ENCODE peak calls at places on chromosomes 6 and 20, in four cellular contexts. W is upper lobe of left lung, L is K562, N is suprapubic skin. Q is an unnamed sample.

GRCh38 chr6:63316113-63316512 is 3.7 kb downstream of the LGSN start:
- DNase-seq in W (no peak), L (no peak), N (no peak), Q (no peak)

GRCh38 chr6:1485678-1486077 is 96.3 kb downstream of the FOXF2 start:
- DNase-seq in W (no peak), L (no peak), N (no peak), Q (peak)

GRCh38 chr6:123333000-123333756 is 303.6 kb downstream of the TRDN start:
- DNase-seq in W (no peak), L (no peak), N (no peak), Q (no peak)

GRCh38 chr6:136517002-136517401 is 33.2 kb downstream of the MAP7 start:
- DNase-seq in W (no peak), L (no peak), N (no peak), Q (no peak)

GRCh38 chr6:47700051-47700450 is 1.7 kb downstream of the ADGRF4 start:
- DNase-seq in W (no peak), L (no peak), N (no peak), Q (peak)

GRCh38 chr6:85516168-85516567 is 66.3 kb downstream of the NT5E start:
- DNase-seq in W (no peak), L (no peak), N (no peak), Q (no peak)

GRCh38 chr6:135145509-135145865 is 35.6 kb upstream of the MYB start:
- DNase-seq in W (no peak), L (no peak), N (no peak), Q (no peak)

GRCh38 chr6:36130672-36131516 is 581 bp downstream of the MAPK13 start:
- DNase-seq in W (peak), L (peak), N (peak), Q (no peak)

GRCh38 chr6:98958791-98959190 is 11.0 kb upstream of the FBXL4 start:
- DNase-seq in W (no peak), L (no peak), N (no peak), Q (no peak)

GRCh38 chr6:160634706-160635105 is 29.4 kb downstream of the LPA start:
- DNase-seq in W (peak), L (peak), N (no peak), Q (no peak)

GRCh38 chr6:34315780-34316179 is 67.0 kb upstream of the SMIM29 start:
- DNase-seq in W (no peak), L (no peak), N (no peak), Q (no peak)

GRCh38 chr20:63553251-63553932 is 567 bp upstream of the FNDC11 start:
- DNase-seq in W (peak), L (peak), N (peak), Q (peak)

GRCh38 chr6:163249651-163250101 is 164.8 kb upstream of the QKI start:
- DNase-seq in W (no peak), L (no peak), N (no peak), Q (no peak)

GRCh38 chr6:5271926-5272325 is 10.6 kb downstream of the FARS2 start:
- DNase-seq in W (no peak), L (no peak), N (no peak), Q (no peak)

GRCh38 chr6:41664271-41664670 is 26.0 kb downstream of the MDFI start:
- DNase-seq in W (no peak), L (no peak), N (no peak), Q (no peak)

GRCh38 chr6:131015630-131016263 is 47.3 kb downstream of the EPB41L2 start:
- DNase-seq in W (no peak), L (no peak), N (no peak), Q (no peak)

GRCh38 chr20:24039196-24039595 is 50.6 kb upstream of the GGTLC1 start:
- DNase-seq in W (no peak), L (no peak), N (no peak), Q (no peak)

GRCh38 chr20:44396790-44397189 is 41.3 kb downstream of the HNF4A start:
- DNase-seq in W (no peak), L (no peak), N (no peak), Q (no peak)

GRCh38 chr20:57211949-57212889 is 54.2 kb downstream of the BMP7 start:
- DNase-seq in W (no peak), L (no peak), N (peak), Q (peak)

GRCh38 chr6:166784691-166785090 is 157.6 kb upstream of the RPS6KA2 start:
- DNase-seq in W (no peak), L (no peak), N (no peak), Q (peak)

GRCh38 chr20:4332466-4332865 is 317.1 kb upstream of the RNF24 start:
- DNase-seq in W (no peak), L (no peak), N (no peak), Q (no peak)

GRCh38 chr6:120200853-120201252 is 851.3 kb upstream of the MAN1A1 start:
- DNase-seq in W (no peak), L (no peak), N (no peak), Q (no peak)

GRCh38 chr6:27177454-27178000 is 70.0 kb upstream of the PRSS16 start:
- DNase-seq in W (peak), L (peak), N (peak), Q (peak)

GRCh38 chr6:15423286-15423957 is 177.6 kb downstream of the JARID2 start:
- DNase-seq in W (no peak), L (no peak), N (no peak), Q (no peak)

GRCh38 chr20:25252226-25252625 is 4.3 kb downstream of the PYGB start:
- DNase-seq in W (no peak), L (no peak), N (no peak), Q (peak)

GRCh38 chr6:168828800-168829199 is 387.8 kb downstream of the SMOC2 start:
- DNase-seq in W (no peak), L (no peak), N (no peak), Q (no peak)

GRCh38 chr6:56079761-56080540 is 167.4 kb downstream of the COL21A1 start:
- DNase-seq in W (no peak), L (no peak), N (no peak), Q (no peak)

GRCh38 chr20:40513010-40513409 is 176.0 kb downstream of the MAFB start:
- DNase-seq in W (no peak), L (no peak), N (no peak), Q (no peak)

GRCh38 chr6:165834613-165835259 is 171.7 kb upstream of the PDE10A start:
- DNase-seq in W (peak), L (no peak), N (no peak), Q (no peak)

GRCh38 chr6:26104457-26105108 is 17.4 kb downstream of the HFE start:
- DNase-seq in W (no peak), L (no peak), N (no peak), Q (no peak)

GRCh38 chr6:167214216-167214615 is 56.4 kb upstream of the GPR31 start:
- DNase-seq in W (no peak), L (no peak), N (no peak), Q (no peak)

GRCh38 chr6:80531676-80532619 is 425.5 kb downstream of the BCKDHB start:
- DNase-seq in W (no peak), L (no peak), N (no peak), Q (no peak)
- TF ChIP-seq POLR2A in W (no peak), L (no peak), N (no peak), Q (no peak)

DNA sequence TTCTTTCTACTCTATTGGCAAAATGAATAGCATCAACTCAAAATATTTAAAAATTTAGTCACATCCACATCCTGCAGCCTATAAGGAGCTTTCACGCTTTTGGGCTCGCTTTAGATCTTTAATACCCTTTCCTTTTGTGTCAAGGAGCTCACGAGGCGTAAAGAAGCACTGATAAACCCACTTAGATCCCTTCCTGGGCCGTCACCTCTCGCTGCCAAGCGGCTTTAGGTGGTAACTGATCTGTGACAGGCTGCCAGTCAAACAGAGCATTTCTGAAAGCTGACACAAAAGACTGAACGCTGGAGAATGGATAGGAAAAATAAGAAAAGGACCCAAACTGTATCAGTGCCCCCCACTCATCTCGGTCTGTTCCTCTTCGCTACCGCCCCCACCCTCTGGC is 385.7 kb upstream of the MMS22L start:
- DNase-seq in W (no peak), L (no peak), N (no peak), Q (no peak)
- H3K4me3 ChIP-seq in W (no peak), L (no peak), N (no peak), Q (no peak)

DNA sequence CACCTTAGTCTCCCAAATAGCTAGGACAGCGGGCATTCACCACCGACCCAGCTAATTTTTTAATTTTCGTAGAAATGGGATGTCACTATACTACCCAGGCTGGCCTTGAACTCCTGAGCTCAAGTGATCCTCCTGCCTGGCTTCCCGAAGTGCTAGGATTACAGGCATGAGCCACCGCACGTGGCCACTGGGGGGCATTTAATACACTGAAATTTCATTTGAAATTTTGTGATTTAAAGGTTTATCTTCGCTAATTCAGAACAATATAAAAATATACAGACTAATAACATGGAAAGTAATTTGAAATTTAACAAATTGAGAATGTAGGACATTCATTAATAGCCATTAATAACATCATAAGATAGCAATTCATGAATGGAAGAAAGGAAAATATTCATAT is 20.5 kb upstream of the TBC1D32 start:
- DNase-seq in W (no peak), L (no peak), N (no peak), Q (no peak)
- TF ChIP-seq CTCF in W (no peak), L (peak), N (no peak), Q (no peak)

GRCh38 chr20:51749674-51750036 is 18.5 kb downstream of the ATP9A start:
- DNase-seq in W (no peak), L (no peak), N (no peak), Q (no peak)
- TF ChIP-seq POLR2A in W (no peak), L (no peak), N (no peak), Q (no peak)

GRCh38 chr6:126374372-126374771 is 34.5 kb downstream of the CENPW start:
- DNase-seq in W (no peak), L (no peak), N (no peak), Q (no peak)
- H3K4me3 ChIP-seq in W (no peak), L (no peak), N (no peak), Q (no peak)

DNA sequence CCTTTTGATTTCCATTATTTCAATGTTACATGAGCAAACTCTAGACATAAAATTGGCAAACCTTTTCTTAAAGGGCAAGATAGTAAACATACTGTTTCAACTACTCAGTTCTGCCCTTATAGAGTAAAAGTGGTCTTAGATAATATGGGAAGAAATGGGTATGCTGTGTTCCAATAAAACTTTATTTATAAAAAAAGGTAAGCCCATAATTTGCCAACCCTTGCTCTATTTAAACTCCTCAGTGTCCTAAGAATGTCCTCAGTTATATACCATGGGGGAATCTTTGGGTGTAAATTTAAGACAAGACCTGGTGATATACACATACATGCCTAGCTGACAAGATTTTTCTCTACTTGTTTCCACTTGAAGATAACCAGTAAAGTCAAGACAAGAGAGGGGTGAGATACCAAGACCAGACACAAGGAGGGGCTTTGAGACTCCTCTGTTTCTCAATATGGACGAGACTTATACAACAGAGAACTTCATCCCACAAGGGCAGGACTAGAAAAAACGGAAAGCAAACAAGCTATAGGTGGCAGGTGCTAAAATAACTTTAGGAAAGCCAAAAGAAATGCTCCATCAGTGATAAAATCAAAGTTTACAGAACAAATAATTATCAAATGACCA is 10.5 kb downstream of the SNX3 start:
- DNase-seq in W (no peak), L (peak), N (no peak), Q (no peak)
- TF ChIP-seq CTCF in W (no peak), L (peak), N (no peak), Q (no peak)

Q was measured in lower leg skin.